ENCODE peak calls at places on chromosomes 6 and 20, in four cellular contexts. C, M, X and W are unnamed samples.

GRCh38 chr6:20952605-20953004 is 418.3 kb downstream of the CDKAL1 start:
- DNase-seq in C (peak), M (peak), X (peak), W (peak)

GRCh38 chr20:2757969-2758368 is 42.5 kb downstream of the CPXM1 start:
- DNase-seq in C (no peak), M (no peak), X (no peak), W (no peak)

GRCh38 chr20:53735536-53736050 is 142.0 kb upstream of the ZNF217 start:
- DNase-seq in C (peak), M (no peak), X (no peak), W (peak)

GRCh38 chr6:108167449-108167903 is 1.7 kb downstream of the NR2E1 start:
- DNase-seq in C (no peak), M (no peak), X (no peak), W (no peak)

GRCh38 chr20:42915081-42915480 is 274.6 kb downstream of the PTPRT start:
- DNase-seq in C (no peak), M (no peak), X (no peak), W (no peak)

GRCh38 chr6:123777554-123777953 is 26.1 kb upstream of the NKAIN2 start:
- DNase-seq in C (peak), M (no peak), X (peak), W (peak)

GRCh38 chr20:23640873-23641667 is 3.3 kb upstream of the CST3 start:
- DNase-seq in C (no peak), M (no peak), X (no peak), W (no peak)

GRCh38 chr20:34941224-34941623 is 14.4 kb downstream of the GSS start:
- DNase-seq in C (no peak), M (no peak), X (no peak), W (peak)

GRCh38 chr6:53159558-53159957 is 10.9 kb upstream of the GCM1 start:
- DNase-seq in C (peak), M (no peak), X (peak), W (no peak)

GRCh38 chr6:66103954-66104353 is 396.9 kb upstream of the EYS start:
- DNase-seq in C (no peak), M (no peak), X (no peak), W (peak)

GRCh38 chr6:127458190-127458589 is 999 bp downstream of the KIAA0408 start:
- DNase-seq in C (no peak), M (no peak), X (no peak), W (no peak)

GRCh38 chr6:90467546-90467945 is 119.3 kb downstream of the MAP3K7 start:
- DNase-seq in C (peak), M (no peak), X (no peak), W (no peak)

GRCh38 chr6:71412559-71412958 is 123.9 kb downstream of the OGFRL1 start:
- DNase-seq in C (no peak), M (no peak), X (no peak), W (no peak)

GRCh38 chr6:156017838-156018237 is 562.2 kb upstream of the NOX3 start:
- DNase-seq in C (no peak), M (no peak), X (no peak), W (peak)

GRCh38 chr20:47610247-47610944 is 108.7 kb downstream of the NCOA3 start:
- DNase-seq in C (peak), M (peak), X (peak), W (peak)

GRCh38 chr20:16541878-16542277 is 31.4 kb downstream of the KIF16B start:
- DNase-seq in C (no peak), M (no peak), X (no peak), W (no peak)

GRCh38 chr6:3162565-3163247 is 5.4 kb upstream of the TUBB2A start:
- DNase-seq in C (peak), M (peak), X (peak), W (peak)

GRCh38 chr20:25294459-25295385 is 46.8 kb downstream of the PYGB start:
- DNase-seq in C (no peak), M (peak), X (peak), W (peak)

GRCh38 chr6:88365230-88365629 is 199.1 kb upstream of the CNR1 start:
- DNase-seq in C (no peak), M (no peak), X (no peak), W (no peak)

GRCh38 chr20:653110-653589 is at the start of gene SRXN1:
- DNase-seq in C (peak), M (peak), X (peak), W (peak)

GRCh38 chr20:652611-653109 is 340 bp downstream of the SRXN1 start:
- DNase-seq in C (peak), M (no peak), X (no peak), W (peak)

GRCh38 chr20:651713-652610 is 1.0 kb downstream of the SRXN1 start:
- DNase-seq in C (no peak), M (no peak), X (no peak), W (no peak)

GRCh38 chr20:654427-654770 is 1.4 kb upstream of the SRXN1 start:
- DNase-seq in C (no peak), M (no peak), X (no peak), W (no peak)

DNA sequence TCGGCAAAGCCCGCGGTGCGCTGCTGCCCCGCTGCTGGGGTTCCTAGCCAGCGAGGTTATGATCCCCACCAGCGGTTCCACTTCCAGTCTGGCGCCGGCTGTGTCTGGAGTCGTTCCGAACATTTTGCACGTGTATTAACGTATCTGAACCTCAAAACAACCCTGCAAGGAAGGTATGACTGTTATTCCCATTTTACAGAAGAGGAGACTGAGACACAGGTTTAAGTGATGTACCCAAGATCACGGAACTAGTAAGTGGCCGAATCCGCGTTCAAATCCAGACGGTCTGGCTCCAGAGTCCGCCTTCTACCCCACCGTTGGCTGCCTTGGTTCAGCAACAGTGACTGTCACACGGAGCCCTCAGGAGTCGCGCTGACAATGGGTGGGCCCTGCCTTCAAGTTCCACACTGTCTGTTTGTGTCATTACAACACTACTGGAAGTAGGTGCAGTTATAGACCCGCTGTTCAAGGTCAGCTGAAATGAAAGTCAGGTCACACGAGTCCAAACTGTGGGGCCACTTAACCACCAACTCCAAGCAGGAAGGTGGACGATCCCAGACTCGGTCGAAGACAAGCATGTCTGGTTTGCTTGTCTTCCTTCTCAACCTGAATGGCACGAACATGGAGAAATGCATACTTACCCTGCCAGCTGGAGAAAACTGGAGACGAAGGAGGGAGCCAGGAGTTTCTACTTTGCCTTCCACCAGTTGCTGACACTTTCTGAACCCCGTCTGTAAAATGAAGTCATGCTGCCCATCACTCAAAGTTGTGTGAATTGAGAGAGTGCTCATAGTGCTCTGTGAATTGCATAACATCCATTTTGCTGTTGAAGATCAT is 808 bp upstream of the SRXN1 start:
- DNase-seq in C (no peak), M (no peak), X (no peak), W (no peak)
- TF ChIP-seq EZH2 in C (no peak), M (no peak), X (no peak), W (no peak)

DNA sequence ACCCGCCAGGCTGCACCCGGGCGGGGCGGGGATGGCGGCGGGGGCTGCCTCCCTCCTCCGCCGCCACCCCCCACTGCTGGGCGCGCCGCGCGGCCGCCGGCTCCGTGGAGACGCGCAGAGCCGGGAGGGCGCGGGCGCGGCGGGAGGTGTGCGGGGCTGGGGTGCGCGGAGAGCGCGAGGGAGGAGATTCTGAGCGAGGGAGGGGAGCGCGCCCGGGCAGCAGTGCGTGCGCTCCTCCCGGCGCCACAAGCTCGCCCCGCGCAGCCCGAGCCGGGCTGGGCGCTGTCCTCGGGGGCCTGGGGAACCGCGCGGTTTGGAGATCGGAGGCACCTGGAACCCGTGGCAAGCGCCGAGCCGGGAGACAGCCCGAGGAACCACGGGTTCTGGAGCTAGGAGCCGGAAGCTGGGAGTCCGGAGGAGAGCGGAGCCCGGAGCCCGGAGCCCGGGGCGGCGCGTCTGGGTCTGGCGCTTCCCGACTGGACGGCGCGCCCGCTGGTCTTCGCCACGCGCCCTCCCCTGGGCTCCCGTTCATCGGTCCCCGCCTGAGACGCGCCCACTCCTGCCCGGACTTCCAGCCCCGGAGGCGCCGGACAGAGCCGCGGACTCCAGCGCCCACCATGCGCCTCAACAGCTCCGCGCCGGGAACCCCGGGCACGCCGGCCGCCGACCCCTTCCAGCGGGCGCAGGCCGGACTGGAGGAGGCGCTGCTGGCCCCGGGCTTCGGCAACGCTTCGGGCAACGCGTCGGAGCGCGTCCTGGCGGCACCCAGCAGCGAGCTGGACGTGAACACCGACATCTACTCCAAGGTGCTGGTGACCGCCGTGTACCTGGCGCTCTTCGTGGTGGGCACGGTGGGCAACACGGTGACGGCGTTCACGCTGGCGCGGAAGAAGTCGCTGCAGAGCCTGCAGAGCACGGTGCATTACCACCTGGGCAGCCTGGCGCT is at the start of gene NTSR1:
- DNase-seq in C (peak), M (no peak), X (peak), W (peak)
- TF ChIP-seq EZH2 in C (no peak), M (no peak), X (peak), W (no peak)

GRCh38 chr6:1390071-1390804 is 862 bp downstream of the FOXF2 start:
- DNase-seq in C (peak), M (no peak), X (peak), W (peak)

GRCh38 chr6:1389791-1390070 is 355 bp downstream of the FOXF2 start:
- DNase-seq in C (no peak), M (no peak), X (no peak), W (no peak)

GRCh38 chr6:1388927-1389790 is at the start of gene FOXF2:
- DNase-seq in C (no peak), M (no peak), X (no peak), W (peak)

GRCh38 chr6:1391692-1392309 is 2.4 kb downstream of the FOXF2 start:
- DNase-seq in C (no peak), M (no peak), X (no peak), W (no peak)

GRCh38 chr6:1390805-1391511 is 1.6 kb downstream of the FOXF2 start:
- DNase-seq in C (no peak), M (no peak), X (no peak), W (peak)
- TF ChIP-seq EZH2 in C (peak), M (no peak), X (peak), W (no peak)

GRCh38 chr20:20364747-20365558 is 3.0 kb upstream of the INSM1 start:
- DNase-seq in C (no peak), M (no peak), X (no peak), W (no peak)
- TF ChIP-seq EZH2 in C (no peak), M (no peak), X (peak), W (peak)

GRCh38 chr6:39231386-39231785 is 2.1 kb upstream of the KCNK5 start:
- DNase-seq in C (no peak), M (no peak), X (no peak), W (no peak)

GRCh38 chr6:39228111-39228971 is 934 bp downstream of the KCNK5 start:
- DNase-seq in C (no peak), M (no peak), X (no peak), W (no peak)

GRCh38 chr6:39226606-39227300 is 2.5 kb downstream of the KCNK5 start:
- DNase-seq in C (peak), M (no peak), X (no peak), W (no peak)

GRCh38 chr6:39227476-39227875 is 1.8 kb downstream of the KCNK5 start:
- DNase-seq in C (no peak), M (no peak), X (no peak), W (no peak)

DNA sequence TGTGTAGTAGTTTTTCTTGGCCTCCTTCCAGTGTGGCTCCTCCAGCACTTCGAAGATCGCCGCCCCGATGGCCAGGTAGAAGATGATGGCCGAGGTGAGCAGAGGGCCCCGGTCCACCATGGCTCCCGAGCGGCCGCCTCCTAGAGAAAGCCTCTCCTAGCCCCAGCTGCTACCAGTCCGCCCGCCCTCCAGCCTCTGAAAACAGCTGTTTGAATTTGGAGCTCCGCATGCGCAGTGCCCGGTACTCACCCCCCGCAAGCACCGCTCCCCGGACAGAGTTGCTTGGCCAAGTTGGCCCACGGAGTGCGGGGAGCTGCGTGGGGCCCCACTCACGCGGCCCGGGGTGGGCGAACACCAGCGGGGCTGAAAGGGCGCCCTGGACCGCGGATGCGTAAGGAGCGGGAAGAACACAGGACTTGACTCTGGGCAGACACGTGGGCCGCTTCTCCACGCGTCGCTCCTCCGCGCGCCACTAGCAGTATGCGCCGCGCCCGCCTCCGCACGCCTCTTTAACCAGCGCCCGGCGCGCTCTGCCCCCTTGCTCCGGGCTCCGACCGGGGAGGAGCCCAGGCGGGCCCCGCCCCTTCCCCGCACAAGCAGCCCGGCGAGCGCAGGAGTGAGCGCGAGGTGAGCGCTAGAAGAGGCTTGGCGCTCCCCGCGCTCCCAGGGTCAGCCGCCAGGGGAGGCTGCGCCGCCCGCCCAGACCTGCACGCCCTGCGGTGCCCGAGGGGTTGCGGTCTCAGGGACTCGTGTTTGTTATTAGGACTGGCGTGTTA is at the start of gene KCNK5:
- DNase-seq in C (peak), M (peak), X (peak), W (peak)
- TF ChIP-seq EZH2 in C (no peak), M (no peak), X (peak), W (no peak)

GRCh38 chr6:1385129-1386042 is 4.0 kb upstream of the FOXF2 start:
- DNase-seq in C (no peak), M (no peak), X (no peak), W (no peak)

GRCh38 chr6:1384549-1385128 is 4.7 kb upstream of the FOXF2 start:
- DNase-seq in C (no peak), M (no peak), X (no peak), W (no peak)

GRCh38 chr6:1387632-1388031 is 1.7 kb upstream of the FOXF2 start:
- DNase-seq in C (no peak), M (no peak), X (no peak), W (peak)

GRCh38 chr6:1386310-1386709 is 3.1 kb upstream of the FOXF2 start:
- DNase-seq in C (no peak), M (no peak), X (no peak), W (no peak)

DNA sequence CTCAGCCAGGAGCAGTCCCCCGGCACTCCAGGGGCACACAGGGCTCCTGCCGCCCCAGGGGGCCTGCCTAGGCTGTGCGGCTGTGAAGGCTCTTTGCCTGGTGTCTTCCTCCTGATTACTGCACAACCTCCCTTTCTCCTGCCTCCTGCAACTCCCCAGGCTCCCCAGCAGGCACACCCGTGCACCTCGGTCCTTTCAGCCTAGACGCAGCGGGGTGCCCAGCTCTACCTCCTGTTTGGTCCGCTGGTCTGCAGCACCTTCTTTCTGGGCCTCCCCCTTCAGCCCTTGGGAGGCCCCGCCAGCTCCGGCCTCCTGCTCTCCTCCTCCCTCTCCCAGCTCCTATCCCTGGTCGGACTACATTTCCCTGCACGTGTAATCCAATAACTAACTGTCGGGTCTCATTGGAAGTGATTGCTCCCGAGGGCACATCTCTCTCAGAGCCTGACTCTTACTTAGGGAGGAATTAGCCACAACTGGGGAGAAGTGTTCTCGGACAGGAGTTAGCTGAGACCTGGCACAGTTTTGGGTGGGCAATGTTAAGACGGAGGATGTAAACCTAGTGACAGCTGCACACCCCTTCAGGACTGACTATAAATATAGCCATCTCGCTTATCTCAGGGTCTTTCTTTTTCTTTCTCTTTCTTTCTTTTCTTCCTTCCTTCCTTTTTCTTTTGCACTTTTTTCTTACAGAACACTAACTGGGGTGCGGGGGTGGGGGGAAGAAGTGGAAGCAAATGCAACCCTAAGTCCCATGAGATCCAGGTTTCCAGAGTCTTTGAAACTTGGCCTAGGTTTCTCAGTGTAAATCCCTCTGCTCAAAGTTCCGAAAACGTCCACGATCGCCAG is 1.1 kb upstream of the FOXF2 start:
- DNase-seq in C (no peak), M (no peak), X (no peak), W (peak)
- TF ChIP-seq EZH2 in C (peak), M (no peak), X (no peak), W (no peak)

GRCh38 chr20:21002486-21002885 is 103.7 kb downstream of the LINC00237 start:
- DNase-seq in C (no peak), M (no peak), X (no peak), W (no peak)
- TF ChIP-seq EZH2 in C (no peak), M (no peak), X (no peak), W (no peak)